ENCODE peak calls at places on chromosome 15, in six cellular contexts. M is left ventricle myocardium inferior, S is gastrocnemius medialis, L is endothelial cell of umbilical vein, B is ovary, Y is fibroblast of lung. Z is an unnamed sample. For H3K4me1, the result is how much of the 10 kb centered on the place peaks cover.

GRCh38 chr15:41115652-41116115 is 396 bp downstream of the INO80 start:
- DNase-seq in M (peak), S (peak), L (peak), B (peak), Y (peak), Z (peak)

GRCh38 chr15:60526127-60526616 is 47.2 kb upstream of the ICE2 start:
- DNase-seq in M (no peak), S (peak), L (no peak), B (no peak), Y (no peak), Z (peak)

GRCh38 chr15:94671845-94672524 is 440.6 kb downstream of the MCTP2 start:
- DNase-seq in M (no peak), S (no peak), L (peak), B (peak), Y (peak), Z (no peak)

GRCh38 chr15:36757189-36757814 is 177.9 kb downstream of the CDIN1 start:
- DNase-seq in M (no peak), S (no peak), L (no peak), B (no peak), Y (peak), Z (no peak)

GRCh38 chr15:99994849-99995248 is 261.6 kb upstream of the LYSMD4 start:
- DNase-seq in M (no peak), S (no peak), L (no peak), B (no peak), Y (no peak), Z (no peak)

GRCh38 chr15:45644437-45644836 is 9.6 kb downstream of the SQOR start:
- DNase-seq in M (no peak), S (no peak), L (no peak), B (no peak), Y (no peak), Z (no peak)

GRCh38 chr15:37900286-37901221 is 33.9 kb upstream of the TMCO5A start:
- DNase-seq in M (no peak), S (no peak), L (peak), B (no peak), Y (peak), Z (no peak)

GRCh38 chr15:85168642-85169173 is 187.1 kb downstream of the PDE8A start:
- DNase-seq in M (no peak), S (no peak), L (peak), B (no peak), Y (peak), Z (no peak)

GRCh38 chr15:51782357-51782896 is 31.0 kb downstream of the TMOD2 start:
- DNase-seq in M (no peak), S (no peak), L (peak), B (no peak), Y (no peak), Z (no peak)

GRCh38 chr15:90159213-90159612 is 41.9 kb upstream of the SEMA4B start:
- DNase-seq in M (no peak), S (no peak), L (no peak), B (no peak), Y (no peak), Z (no peak)
- H3K4me1 ChIP-seq in M (under half), S (under half), L (under half), B (under half), Y (under half), Z (under half)

DNA sequence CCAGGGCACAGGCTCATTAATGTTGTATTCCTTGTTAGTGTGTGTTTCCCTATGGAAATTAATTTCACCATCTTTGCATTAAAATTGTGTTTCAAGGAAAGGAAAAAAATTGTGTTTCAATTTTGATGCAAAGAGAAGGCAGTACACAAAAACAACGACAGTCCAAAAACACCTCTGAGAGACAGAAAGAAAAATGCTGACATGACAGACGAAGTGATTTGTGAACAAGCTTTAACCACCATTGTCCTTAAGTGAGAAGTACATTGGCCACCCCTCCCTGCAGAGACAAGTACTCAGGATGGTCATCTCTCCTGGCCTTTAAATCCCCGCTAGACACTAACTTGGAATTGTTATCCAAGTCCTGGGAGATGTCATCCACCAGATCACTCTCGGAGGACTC is 50.2 kb upstream of the MTMR10 start:
- DNase-seq in M (no peak), S (no peak), L (no peak), B (no peak), Y (no peak), Z (no peak)
- TF ChIP-seq CTCF in M (no peak), S (no peak), L (no peak), B (no peak), Y (no peak), Z (no peak)

GRCh38 chr15:75671684-75672083 is 24.0 kb downstream of the SNX33 start:
- DNase-seq in M (no peak), S (no peak), L (no peak), B (no peak), Y (peak), Z (no peak)
- H3K4me3 ChIP-seq in M (no peak), S (no peak), L (no peak), B (no peak), Y (no peak), Z (no peak)

GRCh38 chr15:97960364-97961066 is at the start of gene ARRDC4:
- DNase-seq in M (peak), S (peak), L (peak), B (peak), Y (peak), Z (peak)

GRCh38 chr15:97959738-97960363 is 652 bp upstream of the ARRDC4 start:
- DNase-seq in M (no peak), S (no peak), L (peak), B (no peak), Y (no peak), Z (no peak)

GRCh38 chr15:97963779-97964178 is 3.3 kb downstream of the ARRDC4 start:
- DNase-seq in M (no peak), S (no peak), L (no peak), B (no peak), Y (no peak), Z (no peak)

GRCh38 chr15:97961067-97961954 is 808 bp downstream of the ARRDC4 start:
- DNase-seq in M (peak), S (no peak), L (no peak), B (peak), Y (no peak), Z (peak)

DNA sequence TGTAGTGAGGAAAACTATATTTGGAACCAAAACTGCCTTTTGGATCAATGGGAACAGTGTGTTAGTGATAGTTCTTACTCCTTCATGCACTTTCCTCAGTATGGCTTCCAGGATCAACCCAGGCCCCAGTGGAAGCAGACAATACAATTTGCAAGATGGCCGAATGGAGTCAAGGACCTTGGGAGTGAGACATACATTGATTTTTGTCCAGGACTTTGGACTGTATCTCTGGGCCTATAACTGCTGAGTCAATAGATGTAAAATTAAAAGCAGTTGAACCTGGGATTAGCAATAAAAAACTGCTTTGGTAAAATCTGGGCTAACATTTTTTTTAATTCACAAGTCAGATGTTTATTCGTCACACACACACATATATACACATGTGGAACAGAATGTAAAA is 1.8 kb downstream of the ARRDC4 start:
- DNase-seq in M (no peak), S (no peak), L (no peak), B (no peak), Y (no peak), Z (no peak)
- H3K4me1 ChIP-seq in M (half or more), S (under half), L (under half), B (under half), Y (under half), Z (under half)

Z was measured in psoas muscle.